ENCODE peak calls at places on chromosomes 11 and 22, in ten cellular contexts. K, Y, V, X, D, A, B, G, F and Z are unnamed samples.

GRCh38 chr22:27317961-27318360 is 483.6 kb downstream of the MN1 start:
- DNase-seq in K (no peak), Y (no peak), V (no peak), X (no peak), D (no peak), A (no peak), B (no peak), G (no peak), F (no peak), Z (no peak)

GRCh38 chr22:23380230-23380573 is 199.9 kb downstream of the IGLL1 start:
- DNase-seq in K (no peak), Y (peak), V (no peak), X (no peak), D (no peak), A (no peak), B (no peak), G (no peak), F (no peak), Z (no peak)

GRCh38 chr11:58006940-58007339 is 16.7 kb upstream of the OR9Q1 start:
- DNase-seq in K (no peak), Y (no peak), V (no peak), X (no peak), D (no peak), A (no peak), B (no peak), G (no peak), F (peak), Z (no peak)

GRCh38 chr11:120900642-120901041 is 123.3 kb upstream of the TBCEL start:
- DNase-seq in K (no peak), Y (no peak), V (peak), X (no peak), D (no peak), A (no peak), B (no peak), G (no peak), F (peak), Z (no peak)

GRCh38 chr22:25159028-25159427 is 40.6 kb upstream of the CRYBB3 start:
- DNase-seq in K (no peak), Y (no peak), V (no peak), X (no peak), D (no peak), A (no peak), B (no peak), G (peak), F (no peak), Z (no peak)

GRCh38 chr22:36797334-36797733 is 19.5 kb downstream of the PVALB start:
- DNase-seq in K (no peak), Y (no peak), V (no peak), X (no peak), D (no peak), A (no peak), B (no peak), G (no peak), F (no peak), Z (no peak)

GRCh38 chr11:36214976-36215687 is 74.1 kb downstream of the COMMD9 start:
- DNase-seq in K (no peak), Y (peak), V (no peak), X (no peak), D (no peak), A (no peak), B (no peak), G (no peak), F (no peak), Z (no peak)

GRCh38 chr11:64544616-64545296 is 46.3 kb upstream of the SLC22A12 start:
- DNase-seq in K (no peak), Y (no peak), V (no peak), X (no peak), D (no peak), A (no peak), B (no peak), G (no peak), F (no peak), Z (no peak)

GRCh38 chr11:115672999-115673411 is 168.8 kb upstream of the CADM1 start:
- DNase-seq in K (peak), Y (no peak), V (no peak), X (no peak), D (no peak), A (peak), B (no peak), G (no peak), F (no peak), Z (peak)

GRCh38 chr11:70398834-70399680 is 728 bp downstream of the CTTN start:
- DNase-seq in K (no peak), Y (no peak), V (no peak), X (no peak), D (no peak), A (peak), B (peak), G (no peak), F (peak), Z (no peak)

GRCh38 chr11:1785749-1786261 is 22.1 kb upstream of the CTSD start:
- DNase-seq in K (no peak), Y (no peak), V (no peak), X (no peak), D (no peak), A (no peak), B (no peak), G (no peak), F (no peak), Z (no peak)

GRCh38 chr11:13461291-13461690 is 1.7 kb downstream of the BTBD10 start:
- DNase-seq in K (no peak), Y (no peak), V (no peak), X (no peak), D (no peak), A (no peak), B (no peak), G (no peak), F (no peak), Z (no peak)

GRCh38 chr11:1167751-1168231 is 10.0 kb downstream of the MUC5AC start:
- DNase-seq in K (no peak), Y (no peak), V (peak), X (no peak), D (no peak), A (peak), B (no peak), G (no peak), F (no peak), Z (no peak)

GRCh38 chr11:103297900-103298299 is 188.7 kb downstream of the DYNC2H1 start:
- DNase-seq in K (no peak), Y (no peak), V (no peak), X (no peak), D (no peak), A (no peak), B (no peak), G (no peak), F (no peak), Z (no peak)

GRCh38 chr22:44436656-44437492 is 61.2 kb downstream of the RTL6 start:
- DNase-seq in K (no peak), Y (peak), V (no peak), X (no peak), D (no peak), A (peak), B (no peak), G (no peak), F (no peak), Z (no peak)

GRCh38 chr11:120863359-120863758 is 160.5 kb upstream of the TBCEL start:
- DNase-seq in K (no peak), Y (no peak), V (no peak), X (no peak), D (no peak), A (no peak), B (no peak), G (no peak), F (peak), Z (no peak)

GRCh38 chr11:3340025-3340424 is 38.9 kb downstream of the ZNF195 start:
- DNase-seq in K (no peak), Y (no peak), V (no peak), X (no peak), D (no peak), A (no peak), B (no peak), G (no peak), F (peak), Z (no peak)

GRCh38 chr11:71235719-71236118 is 16.7 kb downstream of the SHANK2 start:
- DNase-seq in K (no peak), Y (peak), V (no peak), X (no peak), D (no peak), A (peak), B (no peak), G (peak), F (no peak), Z (no peak)

GRCh38 chr22:41442240-41442792 is 4.3 kb downstream of the TOB2 start:
- DNase-seq in K (no peak), Y (no peak), V (no peak), X (no peak), D (no peak), A (no peak), B (no peak), G (no peak), F (no peak), Z (peak)

GRCh38 chr11:33534575-33534974 is 166.1 kb downstream of the C11orf91 start:
- DNase-seq in K (no peak), Y (no peak), V (no peak), X (no peak), D (no peak), A (no peak), B (no peak), G (no peak), F (peak), Z (no peak)

GRCh38 chr11:35017528-35018342 is 101.3 kb downstream of the PDHX start:
- DNase-seq in K (no peak), Y (no peak), V (peak), X (no peak), D (no peak), A (no peak), B (no peak), G (no peak), F (no peak), Z (no peak)

GRCh38 chr11:16605440-16605970 is 132.9 kb upstream of the C11orf58 start:
- DNase-seq in K (no peak), Y (no peak), V (peak), X (no peak), D (no peak), A (no peak), B (no peak), G (no peak), F (peak), Z (no peak)

GRCh38 chr11:131914299-131914902 is 544.0 kb downstream of the NTM start:
- DNase-seq in K (no peak), Y (no peak), V (no peak), X (no peak), D (no peak), A (no peak), B (no peak), G (no peak), F (peak), Z (no peak)

GRCh38 chr11:108467091-108467823 is at the start of gene C11orf65:
- DNase-seq in K (peak), Y (peak), V (peak), X (peak), D (peak), A (peak), B (peak), G (peak), F (peak), Z (peak)

GRCh38 chr22:31179345-31179744 is 19.4 kb downstream of the RNF185 start:
- DNase-seq in K (no peak), Y (no peak), V (peak), X (no peak), D (no peak), A (no peak), B (no peak), G (no peak), F (peak), Z (no peak)

GRCh38 chr11:83047515-83048225 is 24.0 kb downstream of the RAB30 start:
- DNase-seq in K (no peak), Y (no peak), V (no peak), X (no peak), D (no peak), A (no peak), B (no peak), G (no peak), F (no peak), Z (no peak)